ENCODE peak calls at places on chromosome 17, in nine cellular contexts. C is CD8-positive, alpha-beta memory T cell; H is Panc1; X is A549; W is AG04450; O is cardiac muscle cell; K is pancreas; Z is WERI-Rb-1; J is IMR-90. V is an unnamed sample. For H3K9me3, the result is how much of the 10 kb centered on the place peaks cover.

GRCh38 chr17:67434061-67434525 is 57.0 kb downstream of the PITPNC1 start:
- DNase-seq in X (no peak), O (no peak), Z (no peak), K (no peak), C (peak), H (no peak), J (no peak), W (no peak), V (peak)

GRCh38 chr17:21171970-21172510 is 41.9 kb downstream of the TMEM11 start:
- DNase-seq in X (no peak), K (no peak), Z (no peak), O (no peak), W (no peak), H (no peak), C (no peak), J (no peak), V (no peak)

GRCh38 chr17:28385037-28385797 is 13.7 kb downstream of the SARM1 start:
- DNase-seq in C (no peak), O (no peak), X (no peak), K (peak), W (no peak), H (no peak), J (no peak), Z (no peak), V (no peak)

GRCh38 chr17:79836952-79837887 is 2.0 kb downstream of the CBX4 start:
- DNase-seq in K (peak), H (no peak), X (peak), O (peak), W (no peak), Z (no peak), J (peak), C (peak), V (no peak)

GRCh38 chr17:28347261-28347891 is 10.0 kb downstream of the POLDIP2 start:
- DNase-seq in J (peak), X (no peak), Z (no peak), W (peak), H (no peak), O (no peak), C (no peak), K (no peak), V (no peak)

GRCh38 chr17:27088767-27089078 is 205.2 kb upstream of the WSB1 start:
- DNase-seq in Z (no peak), W (no peak), O (no peak), H (no peak), J (no peak), K (no peak), X (no peak), C (no peak), V (no peak)

GRCh38 chr17:60971515-60972369 is 294.1 kb downstream of the BCAS3 start:
- DNase-seq in Z (peak), C (peak), O (peak), H (peak), K (no peak), W (peak), X (peak), J (peak), V (peak)

GRCh38 chr17:51120357-51120738 is 320 bp downstream of the SPAG9 start:
- DNase-seq in Z (peak), C (no peak), O (peak), J (peak), H (no peak), K (no peak), X (peak), W (no peak), V (no peak)

GRCh38 chr17:62096401-62096670 is 31.3 kb upstream of the MED13 start:
- DNase-seq in Z (no peak), X (no peak), K (no peak), O (no peak), W (no peak), J (no peak), H (no peak), C (no peak), V (no peak)

GRCh38 chr17:50913120-50913519 is 47.0 kb upstream of the TOB1 start:
- DNase-seq in C (no peak), O (no peak), Z (no peak), K (no peak), J (no peak), X (no peak), H (no peak), W (no peak), V (no peak)

GRCh38 chr17:77528516-77529327 is 388.0 kb downstream of the SEC14L1 start:
- DNase-seq in W (no peak), X (no peak), Z (peak), J (no peak), C (no peak), O (peak), H (no peak), K (peak), V (no peak)

GRCh38 chr17:81701288-81702071 is 1.7 kb upstream of the MRPL12 start:
- DNase-seq in O (no peak), W (no peak), K (no peak), X (no peak), H (no peak), Z (no peak), C (no peak), J (no peak), V (no peak)

GRCh38 chr17:28053044-28053670 is 10.7 kb downstream of the NLK start:
- DNase-seq in X (no peak), W (no peak), K (no peak), Z (peak), O (no peak), H (no peak), J (no peak), C (no peak), V (no peak)

GRCh38 chr17:36183001-36183810 is 6.8 kb upstream of the TBC1D3B start:
- DNase-seq in J (peak), W (peak), H (no peak), Z (peak), K (peak), X (peak), C (no peak), O (peak), V (no peak)

GRCh38 chr17:13953871-13954270 is 115.4 kb upstream of the COX10 start:
- DNase-seq in C (no peak), W (no peak), K (no peak), O (no peak), X (no peak), H (no peak), Z (no peak), J (peak), V (no peak)

GRCh38 chr17:40070895-40071719 is 8.3 kb downstream of the THRA start:
- DNase-seq in W (no peak), J (no peak), H (no peak), Z (peak), C (no peak), X (peak), K (peak), O (no peak), V (no peak)

GRCh38 chr17:8923762-8924161 is 41.7 kb downstream of the PIK3R5 start:
- DNase-seq in Z (no peak), C (no peak), O (no peak), W (no peak), X (no peak), H (no peak), K (no peak), J (no peak), V (no peak)

DNA sequence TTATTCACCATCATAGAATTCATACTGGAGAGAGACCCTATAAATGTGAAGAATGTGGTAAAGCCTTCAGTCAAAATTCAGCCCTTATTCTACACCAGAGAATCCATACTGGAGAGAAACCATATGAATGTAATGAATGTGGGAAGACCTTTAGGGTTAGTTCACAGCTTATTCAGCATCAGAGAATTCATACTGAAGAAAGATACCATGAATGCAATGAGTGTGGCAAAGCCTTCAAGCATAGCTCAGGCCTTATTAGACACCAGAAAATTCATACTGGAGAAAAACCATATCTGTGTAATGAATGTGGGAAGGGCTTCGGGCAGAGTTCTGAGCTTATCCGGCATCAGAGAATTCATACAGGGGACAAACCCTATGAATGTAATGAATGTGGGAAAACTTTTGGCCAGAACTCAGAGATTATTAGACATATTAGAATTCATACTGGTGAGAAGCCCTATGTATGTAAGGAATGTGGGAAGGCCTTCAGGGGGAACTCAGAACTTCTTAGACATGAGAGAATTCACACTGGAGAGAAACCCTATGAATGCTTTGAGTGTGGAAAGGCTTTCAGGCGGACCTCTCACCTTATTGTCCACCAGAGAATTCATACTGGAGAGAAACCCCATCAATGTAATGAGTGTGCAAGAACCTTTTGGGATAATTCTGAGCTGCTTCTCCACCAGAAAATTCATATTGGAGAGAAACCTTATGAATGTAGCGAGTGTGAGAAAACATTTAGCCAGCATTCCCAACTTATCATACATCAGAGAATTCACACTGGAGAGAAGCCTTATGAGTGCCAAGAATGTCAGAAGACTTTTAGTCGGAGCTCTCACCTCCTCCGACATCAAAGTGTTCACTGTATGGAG is 14.1 kb downstream of the ZFP3 start:
- DNase-seq in J (no peak), W (no peak), O (no peak), Z (no peak), C (no peak), X (no peak), K (no peak), H (no peak), V (no peak)
- H3K9me3 ChIP-seq in J (half or more), W (half or more), O (under half), Z (half or more), C (half or more), X (half or more), K (under half), H (under half), V (half or more)

GRCh38 chr17:7024402-7024785 is 1.5 kb downstream of the BCL6B start:
- DNase-seq in O (no peak), W (no peak), J (no peak), C (no peak), K (no peak), Z (no peak), H (no peak), X (no peak), V (no peak)

GRCh38 chr17:7022791-7023571 is at the start of gene BCL6B:
- DNase-seq in O (no peak), K (no peak), X (no peak), W (no peak), H (no peak), Z (peak), C (no peak), J (no peak), V (no peak)

GRCh38 chr17:7025240-7025639 is 2.4 kb downstream of the BCL6B start:
- DNase-seq in W (no peak), X (no peak), C (no peak), O (no peak), J (no peak), H (no peak), Z (no peak), K (no peak), V (no peak)

GRCh38 chr17:7021993-7022778 is 664 bp upstream of the BCL6B start:
- DNase-seq in J (peak), K (peak), H (no peak), W (no peak), X (peak), Z (peak), O (peak), C (peak), V (peak)

DNA sequence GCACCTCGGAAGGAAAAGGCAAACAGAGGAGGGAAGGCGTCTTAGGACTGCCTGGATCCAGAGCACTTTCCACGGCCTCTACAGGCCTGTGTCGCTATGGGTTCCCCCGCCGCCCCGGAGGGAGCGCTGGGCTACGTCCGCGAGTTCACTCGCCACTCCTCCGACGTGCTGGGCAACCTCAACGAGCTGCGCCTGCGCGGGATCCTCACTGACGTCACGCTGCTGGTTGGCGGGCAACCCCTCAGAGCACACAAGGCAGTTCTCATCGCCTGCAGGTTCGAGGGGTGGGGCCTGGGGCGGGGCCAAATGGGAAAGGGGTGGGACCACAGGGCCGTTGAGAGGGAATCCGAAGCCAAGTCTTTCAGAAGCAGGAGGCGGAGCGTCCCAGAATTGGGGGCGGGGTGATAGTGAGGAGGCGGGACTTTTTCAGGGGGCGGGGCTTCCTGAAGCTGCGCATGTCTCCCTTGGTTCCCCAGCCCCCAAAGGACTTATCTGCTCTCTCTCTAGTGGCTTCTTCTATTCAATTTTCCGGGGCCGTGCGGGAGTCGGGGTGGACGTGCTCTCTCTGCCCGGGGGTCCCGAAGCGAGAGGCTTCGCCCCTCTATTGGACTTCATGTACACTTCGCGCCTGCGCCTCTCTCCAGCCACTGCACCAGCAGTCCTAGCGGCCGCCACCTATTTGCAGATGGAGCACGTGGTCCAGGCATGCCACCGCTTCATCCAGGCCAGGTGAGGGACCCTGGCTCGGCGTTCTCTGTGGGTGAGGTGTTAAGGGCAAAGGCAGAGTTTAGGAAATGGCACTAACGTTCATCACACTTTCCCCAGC is 939 bp downstream of the BCL6B start:
- DNase-seq in H (no peak), X (peak), O (peak), W (no peak), C (peak), K (peak), Z (peak), J (peak), V (peak)
- H3K4me3 ChIP-seq in H (no peak), X (peak), O (no peak), W (no peak), C (peak), K (no peak), Z (peak), J (peak), V (peak)

GRCh38 chr17:53033297-53033696 is 789.4 kb upstream of the KIF2B start:
- DNase-seq in O (no peak), C (no peak), W (no peak), K (no peak), Z (no peak), X (no peak), H (no peak), J (no peak), V (no peak)
- H3K9me3 ChIP-seq in O (under half), C (under half), W (under half), K (under half), Z (under half), X (under half), H (under half), J (under half), V (under half)

DNA sequence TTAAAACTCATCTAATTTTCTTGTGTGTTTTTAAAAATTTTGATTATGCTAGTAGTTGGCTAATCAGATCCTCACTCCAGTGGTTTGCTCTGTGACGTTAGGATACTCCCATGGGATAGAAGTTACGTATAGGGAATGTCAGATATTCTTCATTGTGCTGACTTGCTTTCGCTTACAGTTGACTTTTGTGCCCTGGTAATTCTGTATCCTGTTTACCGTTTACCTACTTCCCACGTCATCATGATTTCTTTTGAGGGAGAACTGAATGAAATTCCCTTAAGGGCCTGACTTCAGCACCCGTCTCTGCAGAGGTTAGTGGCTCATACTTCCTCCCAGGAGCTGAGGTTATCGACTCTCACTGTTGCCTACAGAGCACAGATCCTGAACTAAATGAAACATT is 2.6 kb downstream of the PRKAR1A start:
- DNase-seq in X (peak), W (no peak), O (no peak), H (no peak), Z (no peak), K (no peak), C (no peak), J (peak), V (no peak)
- H3K4me3 ChIP-seq in X (no peak), W (peak), O (peak), H (peak), Z (no peak), K (no peak), C (no peak), J (no peak), V (peak)

GRCh38 chr17:71183083-71183697 is 937.6 kb upstream of the SOX9 start:
- DNase-seq in J (no peak), W (no peak), K (no peak), Z (no peak), X (no peak), O (no peak), H (no peak), C (no peak), V (no peak)

GRCh38 chr17:71176928-71177443 is 943.8 kb upstream of the SOX9 start:
- DNase-seq in J (no peak), K (no peak), W (no peak), C (no peak), H (no peak), X (no peak), Z (no peak), O (no peak), V (no peak)

GRCh38 chr17:71176315-71176714 is 944.5 kb upstream of the SOX9 start:
- DNase-seq in O (no peak), K (no peak), H (no peak), Z (no peak), J (no peak), C (no peak), X (no peak), W (no peak), V (no peak)

GRCh38 chr17:71184716-71185115 is 936.1 kb upstream of the SOX9 start:
- DNase-seq in Z (no peak), W (no peak), J (no peak), C (no peak), X (no peak), O (no peak), K (no peak), H (no peak), V (no peak)

GRCh38 chr17:71180801-71181385 is 939.9 kb upstream of the SOX9 start:
- DNase-seq in J (peak), W (peak), K (no peak), X (peak), C (no peak), O (no peak), Z (no peak), H (no peak), V (no peak)
- H3K9me3 ChIP-seq in J (under half), W (under half), K (under half), X (under half), C (under half), O (under half), Z (under half), H (under half), V (under half)

GRCh38 chr17:17026163-17026562 is 16.1 kb upstream of the MPRIP start:
- DNase-seq in W (no peak), K (peak), O (no peak), Z (no peak), J (no peak), C (no peak), H (no peak), X (no peak), V (no peak)

GRCh38 chr17:17027442-17028058 is 14.7 kb upstream of the MPRIP start:
- DNase-seq in H (no peak), O (no peak), J (no peak), C (no peak), K (peak), Z (no peak), W (no peak), X (no peak), V (no peak)

GRCh38 chr17:17028878-17029535 is 13.2 kb upstream of the MPRIP start:
- DNase-seq in K (peak), W (no peak), O (no peak), C (no peak), Z (peak), J (no peak), X (peak), H (no peak), V (no peak)

GRCh38 chr17:17029938-17030337 is 12.3 kb upstream of the MPRIP start:
- DNase-seq in O (no peak), J (no peak), H (no peak), C (no peak), Z (peak), X (no peak), W (no peak), K (peak), V (no peak)

DNA sequence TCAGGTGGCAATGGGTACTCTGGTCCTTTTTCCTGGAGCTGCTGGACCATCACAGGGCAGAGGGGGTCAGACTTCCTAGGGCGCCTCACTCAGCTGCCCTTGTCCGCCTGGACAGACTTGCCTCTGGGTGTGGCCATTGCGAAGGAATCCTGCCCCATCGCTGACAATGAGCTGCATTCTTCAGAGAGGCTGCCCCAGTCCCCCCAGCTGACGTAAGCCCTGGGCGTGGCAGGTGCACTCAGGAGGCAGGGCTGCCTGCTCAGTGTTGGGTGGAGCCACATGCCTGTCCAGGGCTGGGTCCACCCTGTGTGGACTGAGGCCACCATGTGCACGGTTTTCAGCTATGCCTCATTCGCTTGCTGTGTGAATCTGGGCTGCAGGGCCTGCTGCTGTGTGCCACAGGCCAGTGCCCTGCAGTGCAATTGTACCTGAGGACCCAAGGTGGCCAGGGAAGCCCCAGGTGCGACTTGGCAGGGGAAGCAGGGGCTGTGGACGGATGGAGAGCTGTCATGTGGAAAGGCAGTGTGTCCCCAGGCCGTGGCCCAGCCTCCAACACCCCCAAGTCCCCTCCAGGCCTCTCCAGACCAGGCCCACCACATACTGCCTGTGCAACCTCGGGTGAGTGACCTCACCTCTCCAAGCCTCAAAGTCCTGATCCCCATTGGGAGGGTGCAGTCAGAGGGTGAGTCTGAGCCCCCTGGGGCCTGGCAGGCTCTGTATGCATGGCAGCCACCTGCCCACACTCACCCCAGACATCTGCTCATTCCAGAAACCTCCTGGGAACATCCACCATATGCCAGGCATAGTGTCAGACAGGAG is 14.0 kb upstream of the MPRIP start:
- DNase-seq in C (no peak), W (no peak), H (no peak), J (peak), X (peak), O (no peak), K (peak), Z (peak), V (no peak)
- H3K4me3 ChIP-seq in C (no peak), W (no peak), H (no peak), J (no peak), X (peak), O (no peak), K (no peak), Z (peak), V (no peak)

GRCh38 chr17:16617481-16618060 is 36.1 kb downstream of the ZNF624 start:
- DNase-seq in W (no peak), O (no peak), X (no peak), K (no peak), Z (no peak), J (no peak), H (no peak), C (no peak), V (no peak)
- H3K9me3 ChIP-seq in W (under half), O (under half), X (half or more), K (under half), Z (under half), J (under half), H (half or more), C (under half), V (half or more)